ENCODE peak calls at places on chromosomes 5 and 9, in six cellular contexts. T, L, I, J, U and Y are unnamed samples.

GRCh38 chr5:110105692-110106091 is 416.0 kb downstream of the MAN2A1 start:
- DNase-seq in T (no peak), L (no peak), I (no peak), J (peak; percentile 79), U (no peak), Y (no peak)

GRCh38 chr5:82855893-82856292 is 221.3 kb downstream of the TMEM167A start:
- DNase-seq in T (no peak), L (no peak), I (no peak), J (no peak), U (no peak), Y (no peak)

GRCh38 chr9:122380293-122380692 is 9.5 kb downstream of the PTGS1 start:
- DNase-seq in T (no peak), L (no peak), I (no peak), J (no peak), U (no peak), Y (no peak)

GRCh38 chr5:111453747-111454146 is 58.6 kb downstream of the STARD4 start:
- DNase-seq in T (no peak), L (no peak), I (no peak), J (no peak), U (peak; percentile 74), Y (peak; percentile 67)

GRCh38 chr9:129125478-129125877 is 14.3 kb downstream of the PTPA start:
- DNase-seq in T (no peak), L (no peak), I (no peak), J (no peak), U (peak; percentile 91), Y (no peak)

GRCh38 chr9:18564018-18564880 is 90.3 kb downstream of the ADAMTSL1 start:
- DNase-seq in T (no peak), L (no peak), I (no peak), J (no peak), U (no peak), Y (no peak)

GRCh38 chr5:1506242-1507015 is 17.3 kb downstream of the LPCAT1 start:
- DNase-seq in T (no peak), L (no peak), I (no peak), J (no peak), U (no peak), Y (no peak)

GRCh38 chr5:75067434-75067833 is 15.1 kb upstream of the GCNT4 start:
- DNase-seq in T (no peak), L (no peak), I (no peak), J (no peak), U (no peak), Y (no peak)

GRCh38 chr5:142023836-142024235 is 11.0 kb upstream of the GNPDA1 start:
- DNase-seq in T (no peak), L (no peak), I (no peak), J (no peak), U (no peak), Y (no peak)

GRCh38 chr5:14678773-14679334 is 14.3 kb downstream of the OTULIN start:
- DNase-seq in T (no peak), L (no peak), I (no peak), J (no peak), U (no peak), Y (no peak)

GRCh38 chr9:96080364-96080763 is 204.9 kb downstream of the ERCC6L2 start:
- DNase-seq in T (no peak), L (no peak), I (no peak), J (no peak), U (no peak), Y (no peak)

GRCh38 chr9:122263699-122264349 is 816 bp downstream of the RBM18 start:
- DNase-seq in T (no peak), L (no peak), I (no peak), J (no peak), U (peak; percentile 13), Y (no peak)

GRCh38 chr5:38638656-38639055 is 82.2 kb upstream of the LIFR start:
- DNase-seq in T (no peak), L (no peak), I (no peak), J (no peak), U (no peak), Y (no peak)

GRCh38 chr5:169435506-169436230 is 134.7 kb upstream of the SLIT3 start:
- DNase-seq in T (no peak), L (no peak), I (no peak), J (no peak), U (no peak), Y (no peak)

GRCh38 chr9:126419475-126419874 is 92.8 kb downstream of the MVB12B start:
- DNase-seq in T (no peak), L (no peak), I (no peak), J (no peak), U (no peak), Y (no peak)

GRCh38 chr9:27108981-27109541 is at the start of gene TEK:
- DNase-seq in T (no peak), L (no peak), I (peak; percentile 27), J (no peak), U (peak; percentile 44), Y (no peak)
- TF ChIP-seq RFX5 in T (no peak), L (no peak), I (no peak), J (no peak), U (no peak), Y (no peak)

GRCh38 chr9:102650896-102651295 is 344.2 kb upstream of the CYLC2 start:
- DNase-seq in T (no peak), L (no peak), I (no peak), J (no peak), U (no peak), Y (no peak)

GRCh38 chr9:102652471-102652870 is 342.7 kb upstream of the CYLC2 start:
- DNase-seq in T (no peak), L (no peak), I (no peak), J (no peak), U (no peak), Y (no peak)
- H3K9ac ChIP-seq in T (no peak overlapping the region), L (no peak overlapping the region), I (no peak overlapping the region), J (no peak overlapping the region), U (no peak overlapping the region), Y (no peak overlapping the region)

DNA sequence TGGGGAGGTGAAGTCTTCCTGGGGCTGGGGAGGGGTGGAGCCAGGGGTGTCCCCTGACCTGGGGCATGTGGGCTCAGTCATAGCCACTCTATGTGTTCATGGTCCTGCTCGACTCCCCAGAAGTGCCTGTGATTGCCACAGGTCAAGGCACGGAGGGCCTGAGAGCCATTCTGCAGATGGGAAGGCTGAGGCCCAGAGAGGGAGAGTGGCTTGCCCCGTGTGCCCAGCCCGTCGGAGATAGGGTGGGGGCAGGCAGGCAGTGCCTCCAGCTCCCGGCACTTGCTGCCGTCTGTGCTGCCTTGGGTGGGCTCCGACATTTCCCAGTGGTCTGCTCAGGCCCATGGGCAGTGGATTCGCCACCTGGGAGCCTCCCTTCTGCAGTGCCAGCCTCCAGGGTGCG is 74.0 kb downstream of the RXRA start:
- DNase-seq in T (no peak), L (no peak), I (no peak), J (no peak), U (no peak), Y (no peak)
- TF ChIP-seq RFX5 in T (no peak), L (no peak), I (no peak), J (no peak), U (no peak), Y (no peak)

GRCh38 chr5:158740358-158740757 is 359.4 kb downstream of the EBF1 start:
- DNase-seq in T (no peak), L (no peak), I (no peak), J (no peak), U (no peak), Y (no peak)
- H3K9ac ChIP-seq in T (no peak overlapping the region), L (no peak overlapping the region), I (no peak overlapping the region), J (no peak overlapping the region), U (no peak overlapping the region), Y (no peak overlapping the region)

DNA sequence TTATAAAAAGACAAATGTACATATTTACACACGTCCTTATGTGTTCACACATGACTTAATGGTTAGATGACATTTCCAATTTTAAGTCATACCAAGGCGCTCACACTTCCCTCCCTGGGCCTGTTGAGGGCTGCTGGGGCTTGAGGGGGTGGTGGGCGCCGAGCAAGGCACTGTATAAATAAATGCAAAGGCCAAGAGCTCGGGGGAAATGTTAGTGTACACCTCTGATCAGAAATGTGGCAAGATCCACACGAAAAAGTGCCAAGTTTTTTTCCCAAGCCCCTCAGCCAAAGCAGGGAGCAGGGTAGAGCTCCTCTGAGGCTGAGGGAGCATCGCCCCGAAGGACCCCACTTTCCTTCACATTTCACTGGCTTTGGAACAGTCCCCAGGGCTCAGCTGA is 7.5 kb downstream of the IRF1 start:
- DNase-seq in T (no peak), L (no peak), I (no peak), J (no peak), U (no peak), Y (no peak)
- TF ChIP-seq RFX5 in T (no peak), L (no peak), I (no peak), J (no peak), U (no peak), Y (no peak)

DNA sequence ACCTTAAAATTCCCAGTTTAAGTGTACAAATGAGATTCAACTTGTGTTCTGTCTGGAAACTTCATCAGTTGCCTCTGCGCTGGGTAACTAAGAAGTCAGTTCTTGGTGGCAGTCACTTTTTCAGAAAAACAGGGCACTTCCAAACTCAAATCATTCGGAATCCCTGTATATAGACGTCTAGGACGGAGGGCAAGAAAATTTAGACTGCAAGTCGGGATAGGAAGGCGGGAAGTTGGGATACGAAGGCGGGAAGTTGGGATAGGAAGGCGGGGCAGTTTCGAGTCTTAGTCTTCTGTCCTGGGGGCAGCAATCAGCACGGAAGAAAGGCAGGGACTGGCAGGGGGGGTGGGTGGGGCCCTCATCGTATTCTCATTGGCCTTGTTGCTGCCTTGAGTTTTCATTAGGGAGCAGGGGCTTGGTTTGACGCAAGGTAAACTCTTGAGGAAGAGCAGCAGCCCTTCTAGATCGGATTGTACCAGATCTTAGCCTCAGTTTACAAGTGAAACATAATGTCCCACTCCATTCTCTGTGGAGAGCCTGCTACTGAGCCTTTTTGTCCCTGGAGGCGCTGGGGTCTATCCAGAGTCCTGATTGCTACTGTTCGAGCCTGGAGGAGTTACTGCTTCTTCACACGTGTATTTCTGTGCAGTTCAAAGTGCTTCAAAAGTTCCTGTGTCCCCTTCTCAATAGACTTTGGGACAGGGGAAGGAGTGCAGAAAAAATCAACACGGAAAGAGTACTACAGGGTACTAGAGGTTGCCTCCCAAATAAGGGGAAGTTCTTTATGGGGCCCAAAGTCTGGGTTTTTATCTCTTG is 2.7 kb upstream of the PURA start:
- DNase-seq in T (no peak), L (no peak), I (no peak), J (no peak), U (no peak), Y (no peak)
- H3K9ac ChIP-seq in T (no peak overlapping the region), L (peak overlapping the region; percentile 82), I (no peak overlapping the region), J (no peak overlapping the region), U (no peak overlapping the region), Y (no peak overlapping the region)